ENCODE peak calls at places on chromosome 7, in six cellular contexts. N is GM12892; G is activated gamma-delta T cell treated with anti-CD3 and anti-CD28 coated beads, Interleukin-2, amount 50 U/mL, for 16 hours; T is caudate nucleus; L is NCI-H69; Z is fibroblast of pulmonary artery. A is an unnamed sample.

GRCh38 chr7:95907337-95907736 is 135.0 kb downstream of the DYNC1I1 start:
- DNase-seq in N (no peak), G (no peak), T (no peak), L (no peak), Z (no peak), A (no peak)

GRCh38 chr7:52140848-52141247 is 824.2 kb upstream of the COBL start:
- DNase-seq in N (no peak), G (no peak), T (no peak), L (no peak), Z (no peak), A (no peak)

GRCh38 chr7:128052404-128052803 is 21.2 kb upstream of the LRRC4 start:
- DNase-seq in N (no peak), G (no peak), T (no peak), L (peak), Z (no peak), A (no peak)

GRCh38 chr7:95715274-95715673 is 57.1 kb upstream of the DYNC1I1 start:
- DNase-seq in N (no peak), G (no peak), T (no peak), L (no peak), Z (no peak), A (no peak)

GRCh38 chr7:100572281-100572948 is 1.3 kb downstream of the SAP25 start:
- DNase-seq in N (no peak), G (no peak), T (no peak), L (no peak), Z (no peak), A (no peak)

GRCh38 chr7:98354511-98355249 is 46.2 kb downstream of the BAIAP2L1 start:
- DNase-seq in N (no peak), G (no peak), T (no peak), L (peak), Z (peak), A (peak)

GRCh38 chr7:151125835-151126481 is 39.7 kb downstream of the AGAP3 start:
- DNase-seq in N (no peak), G (no peak), T (peak), L (peak), Z (no peak), A (no peak)

GRCh38 chr7:99375070-99375807 is 709 bp downstream of the ARPC1B start:
- DNase-seq in N (peak), G (peak), T (no peak), L (peak), Z (peak), A (peak)

GRCh38 chr7:33243319-33243881 is 114.0 kb downstream of the BBS9 start:
- DNase-seq in N (no peak), G (no peak), T (no peak), L (peak), Z (peak), A (no peak)

GRCh38 chr7:116449950-116450349 is 49.6 kb upstream of the CAV2 start:
- DNase-seq in N (no peak), G (no peak), T (no peak), L (no peak), Z (peak), A (no peak)

GRCh38 chr7:158586499-158587191 is 978 bp downstream of the PTPRN2 start:
- DNase-seq in N (no peak), G (no peak), T (no peak), L (peak), Z (no peak), A (no peak)

GRCh38 chr7:1884583-1885350 is 214.7 kb downstream of the ELFN1 start:
- DNase-seq in N (no peak), G (no peak), T (no peak), L (no peak), Z (no peak), A (no peak)

GRCh38 chr7:8109196-8110022 is 140.8 kb downstream of the GLCCI1 start:
- DNase-seq in N (no peak), G (no peak), T (no peak), L (no peak), Z (peak), A (no peak)

GRCh38 chr7:124085168-124085567 is 52.3 kb upstream of the TMEM229A start:
- DNase-seq in N (no peak), G (no peak), T (peak), L (peak), Z (peak), A (no peak)

GRCh38 chr7:45033261-45033930 is 33.4 kb downstream of the CCM2 start:
- DNase-seq in N (no peak), G (no peak), T (no peak), L (no peak), Z (no peak), A (no peak)

GRCh38 chr7:30222519-30223213 is 61.7 kb upstream of the ZNRF2 start:
- DNase-seq in N (no peak), G (no peak), T (no peak), L (peak), Z (no peak), A (no peak)

GRCh38 chr7:23967949-23968599 is 258.1 kb downstream of the STK31 start:
- DNase-seq in N (no peak), G (no peak), T (peak), L (peak), Z (no peak), A (no peak)

GRCh38 chr7:104240400-104240799 is 32.6 kb upstream of the ORC5 start:
- DNase-seq in N (no peak), G (no peak), T (no peak), L (peak), Z (no peak), A (no peak)

GRCh38 chr7:43164757-43165156 is 52.3 kb downstream of the HECW1 start:
- DNase-seq in N (peak), G (no peak), T (no peak), L (no peak), Z (peak), A (no peak)

GRCh38 chr7:115869225-115869624 is 161.3 kb downstream of the TFEC start:
- DNase-seq in N (no peak), G (no peak), T (no peak), L (peak), Z (no peak), A (no peak)

GRCh38 chr7:128939861-128940410 is 2.2 kb downstream of the IRF5 start:
- DNase-seq in N (peak), G (no peak), T (no peak), L (no peak), Z (no peak), A (no peak)

GRCh38 chr7:113891828-113892227 is 27.0 kb downstream of the PPP1R3A start:
- DNase-seq in N (no peak), G (no peak), T (no peak), L (no peak), Z (peak), A (no peak)

GRCh38 chr7:28718042-28718452 is 240.1 kb downstream of the TRIL start:
- DNase-seq in N (no peak), G (no peak), T (no peak), L (no peak), Z (no peak), A (no peak)

GRCh38 chr7:157370761-157371160 is 34.0 kb downstream of the DNAJB6 start:
- DNase-seq in N (no peak), G (no peak), T (no peak), L (no peak), Z (no peak), A (no peak)

GRCh38 chr7:46197833-46198540 is 276.9 kb upstream of the IGFBP3 start:
- DNase-seq in N (no peak), G (no peak), T (no peak), L (no peak), Z (no peak), A (no peak)

GRCh38 chr7:110590415-110590814 is 500.5 kb upstream of the LRRN3 start:
- DNase-seq in N (no peak), G (no peak), T (no peak), L (peak), Z (no peak), A (no peak)

GRCh38 chr7:132516042-132516840 is 60.0 kb downstream of the PLXNA4 start:
- DNase-seq in N (no peak), G (no peak), T (no peak), L (no peak), Z (peak), A (no peak)

GRCh38 chr7:90999989-91000979 is 263.9 kb upstream of the FZD1 start:
- DNase-seq in N (no peak), G (no peak), T (no peak), L (no peak), Z (peak), A (no peak)

GRCh38 chr7:27875832-27876231 is 135.9 kb downstream of the TAX1BP1 start:
- DNase-seq in N (no peak), G (no peak), T (no peak), L (peak), Z (no peak), A (no peak)

GRCh38 chr7:106309352-106309751 is 24.6 kb upstream of the NAMPT start:
- DNase-seq in N (no peak), G (no peak), T (no peak), L (no peak), Z (no peak), A (no peak)

GRCh38 chr7:80133361-80134104 is 1.1 kb upstream of the GNAI1 start:
- DNase-seq in N (no peak), G (no peak), T (no peak), L (peak), Z (peak), A (no peak)

GRCh38 chr7:68216046-68216445 is 1219.4 kb downstream of the TYW1 start:
- DNase-seq in N (no peak), G (no peak), T (no peak), L (no peak), Z (no peak), A (no peak)

GRCh38 chr7:24456526-24457214 is 116.6 kb upstream of the PALS2 start:
- DNase-seq in N (no peak), G (no peak), T (peak), L (no peak), Z (no peak), A (no peak)

GRCh38 chr7:39978252-39978934 is 28.3 kb downstream of the CDK13 start:
- DNase-seq in N (no peak), G (no peak), T (no peak), L (no peak), Z (no peak), A (no peak)

GRCh38 chr7:97014145-97014544 is 8.8 kb downstream of the DLX6 start:
- DNase-seq in N (no peak), G (no peak), T (no peak), L (no peak), Z (no peak), A (no peak)

A was measured in 8988T.